ENCODE peak calls at places on chromosomes 1 and 21, in five cellular contexts. One of them, this sample, is unnamed.

GRCh38 chr1:199685369-199685768 is 342.1 kb upstream of the NR5A2 start:
- DNase-seq in IMR-90: peak; percentile 75
- DNase-seq in CD8-positive, alpha-beta memory T cell: no peak
- DNase-seq in effector memory CD4-positive, alpha-beta T cell: no peak
- DNase-seq in right atrium auricular region: no peak
- DNase-seq in this sample: no peak

GRCh38 chr1:211330282-211330936 is 3.8 kb downstream of the TRAF5 start:
- DNase-seq in CD8-positive, alpha-beta memory T cell: no peak
- DNase-seq in IMR-90: no peak
- DNase-seq in effector memory CD4-positive, alpha-beta T cell: no peak
- DNase-seq in right atrium auricular region: no peak
- DNase-seq in this sample: no peak

GRCh38 chr1:192003295-192004083 is 154.8 kb upstream of the RGS18 start:
- DNase-seq in IMR-90: no peak
- DNase-seq in effector memory CD4-positive, alpha-beta T cell: no peak
- DNase-seq in CD8-positive, alpha-beta memory T cell: no peak
- DNase-seq in right atrium auricular region: no peak
- DNase-seq in this sample: no peak

GRCh38 chr1:76425843-76426145 is 351.2 kb downstream of the ST6GALNAC3 start:
- DNase-seq in right atrium auricular region: no peak
- DNase-seq in effector memory CD4-positive, alpha-beta T cell: no peak
- DNase-seq in CD8-positive, alpha-beta memory T cell: no peak
- DNase-seq in IMR-90: peak; percentile 88
- DNase-seq in this sample: no peak

GRCh38 chr1:31504001-31504400 is 72.3 kb upstream of the TINAGL1 start:
- DNase-seq in effector memory CD4-positive, alpha-beta T cell: no peak
- DNase-seq in right atrium auricular region: peak; percentile 11
- DNase-seq in CD8-positive, alpha-beta memory T cell: no peak
- DNase-seq in IMR-90: no peak
- DNase-seq in this sample: no peak

GRCh38 chr1:200317236-200317635 is 92.6 kb downstream of the ZNF281 start:
- DNase-seq in right atrium auricular region: no peak
- DNase-seq in CD8-positive, alpha-beta memory T cell: no peak
- DNase-seq in effector memory CD4-positive, alpha-beta T cell: no peak
- DNase-seq in IMR-90: peak; percentile 90
- DNase-seq in this sample: no peak

GRCh38 chr1:42170779-42171621 is 6.5 kb upstream of the GUCA2A start:
- DNase-seq in CD8-positive, alpha-beta memory T cell: no peak
- DNase-seq in right atrium auricular region: no peak
- DNase-seq in IMR-90: no peak
- DNase-seq in effector memory CD4-positive, alpha-beta T cell: no peak
- DNase-seq in this sample: no peak

GRCh38 chr1:43576521-43576920 is 45.8 kb downstream of the PTPRF start:
- DNase-seq in effector memory CD4-positive, alpha-beta T cell: no peak
- DNase-seq in right atrium auricular region: no peak
- DNase-seq in CD8-positive, alpha-beta memory T cell: no peak
- DNase-seq in IMR-90: no peak
- DNase-seq in this sample: no peak

GRCh38 chr21:17045214-17045835 is 467.5 kb upstream of the CXADR start:
- DNase-seq in IMR-90: peak; percentile 15
- DNase-seq in right atrium auricular region: no peak
- DNase-seq in effector memory CD4-positive, alpha-beta T cell: no peak
- DNase-seq in CD8-positive, alpha-beta memory T cell: no peak
- DNase-seq in this sample: no peak

GRCh38 chr1:202593845-202594244 is 116.4 kb downstream of the SYT2 start:
- DNase-seq in right atrium auricular region: no peak
- DNase-seq in CD8-positive, alpha-beta memory T cell: no peak
- DNase-seq in effector memory CD4-positive, alpha-beta T cell: no peak
- DNase-seq in IMR-90: peak; percentile 30
- DNase-seq in this sample: no peak

GRCh38 chr1:14668448-14669029 is 70.1 kb downstream of the KAZN start:
- DNase-seq in CD8-positive, alpha-beta memory T cell: no peak
- DNase-seq in effector memory CD4-positive, alpha-beta T cell: no peak
- DNase-seq in right atrium auricular region: no peak
- DNase-seq in IMR-90: no peak
- DNase-seq in this sample: no peak

GRCh38 chr1:19123837-19124236 is 86.2 kb downstream of the UBR4 start:
- DNase-seq in effector memory CD4-positive, alpha-beta T cell: no peak
- DNase-seq in CD8-positive, alpha-beta memory T cell: no peak
- DNase-seq in IMR-90: no peak
- DNase-seq in right atrium auricular region: no peak
- DNase-seq in this sample: no peak

GRCh38 chr21:45555557-45556301 is 13.5 kb upstream of the SLC19A1 start:
- DNase-seq in effector memory CD4-positive, alpha-beta T cell: peak; percentile 22
- DNase-seq in right atrium auricular region: peak; percentile 84
- DNase-seq in CD8-positive, alpha-beta memory T cell: peak; percentile 64
- DNase-seq in IMR-90: peak; percentile 86
- DNase-seq in this sample: no peak

GRCh38 chr1:3195966-3196515 is 127.0 kb downstream of the PRDM16 start:
- DNase-seq in effector memory CD4-positive, alpha-beta T cell: no peak
- DNase-seq in CD8-positive, alpha-beta memory T cell: no peak
- DNase-seq in IMR-90: no peak
- DNase-seq in right atrium auricular region: no peak
- DNase-seq in this sample: no peak

GRCh38 chr21:18468775-18469174 is 65.2 kb upstream of the TMPRSS15 start:
- DNase-seq in CD8-positive, alpha-beta memory T cell: no peak
- DNase-seq in effector memory CD4-positive, alpha-beta T cell: no peak
- DNase-seq in IMR-90: no peak
- DNase-seq in right atrium auricular region: no peak
- DNase-seq in this sample: no peak

GRCh38 chr21:34987673-34988072 is 61.4 kb downstream of the RUNX1 start:
- DNase-seq in right atrium auricular region: no peak
- DNase-seq in IMR-90: no peak
- DNase-seq in CD8-positive, alpha-beta memory T cell: no peak
- DNase-seq in effector memory CD4-positive, alpha-beta T cell: no peak
- DNase-seq in this sample: no peak

GRCh38 chr1:149917590-149918144 is at the start of gene SV2A:
- DNase-seq in IMR-90: peak; percentile 60
- DNase-seq in right atrium auricular region: no peak
- DNase-seq in CD8-positive, alpha-beta memory T cell: peak; percentile 63
- DNase-seq in effector memory CD4-positive, alpha-beta T cell: peak; percentile 43
- DNase-seq in this sample: no peak

GRCh38 chr1:201346337-201346939 is 31.0 kb downstream of the TNNT2 start:
- DNase-seq in IMR-90: peak; percentile 61
- DNase-seq in effector memory CD4-positive, alpha-beta T cell: no peak
- DNase-seq in CD8-positive, alpha-beta memory T cell: no peak
- DNase-seq in right atrium auricular region: no peak
- DNase-seq in this sample: no peak

GRCh38 chr1:153569465-153569864 is 3.8 kb upstream of the S100A2 start:
- DNase-seq in right atrium auricular region: no peak
- DNase-seq in CD8-positive, alpha-beta memory T cell: no peak
- DNase-seq in IMR-90: no peak
- DNase-seq in effector memory CD4-positive, alpha-beta T cell: no peak
- DNase-seq in this sample: no peak

GRCh38 chr1:218315638-218316037 is 29.5 kb upstream of the TGFB2 start:
- DNase-seq in effector memory CD4-positive, alpha-beta T cell: no peak
- DNase-seq in CD8-positive, alpha-beta memory T cell: no peak
- DNase-seq in right atrium auricular region: no peak
- DNase-seq in IMR-90: peak; percentile 13
- DNase-seq in this sample: no peak

GRCh38 chr1:107525146-107525545 is 384.3 kb downstream of the NTNG1 start:
- DNase-seq in effector memory CD4-positive, alpha-beta T cell: no peak
- DNase-seq in IMR-90: no peak
- DNase-seq in CD8-positive, alpha-beta memory T cell: no peak
- DNase-seq in right atrium auricular region: no peak
- DNase-seq in this sample: no peak

GRCh38 chr1:228059536-228060457 is 22.7 kb upstream of the ARF1 start:
- DNase-seq in IMR-90: no peak
- DNase-seq in effector memory CD4-positive, alpha-beta T cell: peak; percentile 67
- DNase-seq in CD8-positive, alpha-beta memory T cell: peak; percentile 76
- DNase-seq in right atrium auricular region: no peak
- DNase-seq in this sample: no peak

GRCh38 chr1:104125935-104126334 is 376.2 kb downstream of the AMY1C start:
- DNase-seq in CD8-positive, alpha-beta memory T cell: no peak
- DNase-seq in effector memory CD4-positive, alpha-beta T cell: no peak
- DNase-seq in IMR-90: no peak
- DNase-seq in right atrium auricular region: no peak
- DNase-seq in this sample: no peak

GRCh38 chr1:42427240-42427639 is 28.6 kb downstream of the ZMYND12 start:
- DNase-seq in right atrium auricular region: no peak
- DNase-seq in effector memory CD4-positive, alpha-beta T cell: no peak
- DNase-seq in IMR-90: no peak
- DNase-seq in CD8-positive, alpha-beta memory T cell: no peak
- DNase-seq in this sample: no peak

GRCh38 chr21:43318841-43319781 is 107.8 kb downstream of the SIK1 start:
- DNase-seq in CD8-positive, alpha-beta memory T cell: no peak
- DNase-seq in IMR-90: peak; percentile 87
- DNase-seq in right atrium auricular region: no peak
- DNase-seq in effector memory CD4-positive, alpha-beta T cell: no peak
- DNase-seq in this sample: no peak

GRCh38 chr1:220918285-220918951 is 39.2 kb downstream of the HLX start:
- DNase-seq in right atrium auricular region: no peak
- DNase-seq in CD8-positive, alpha-beta memory T cell: no peak
- DNase-seq in effector memory CD4-positive, alpha-beta T cell: no peak
- DNase-seq in IMR-90: no peak
- DNase-seq in this sample: no peak

GRCh38 chr1:29050141-29050540 is 73.6 kb downstream of the TMEM200B start:
- DNase-seq in right atrium auricular region: no peak
- DNase-seq in effector memory CD4-positive, alpha-beta T cell: no peak
- DNase-seq in CD8-positive, alpha-beta memory T cell: no peak
- DNase-seq in IMR-90: no peak
- DNase-seq in this sample: no peak

DNA sequence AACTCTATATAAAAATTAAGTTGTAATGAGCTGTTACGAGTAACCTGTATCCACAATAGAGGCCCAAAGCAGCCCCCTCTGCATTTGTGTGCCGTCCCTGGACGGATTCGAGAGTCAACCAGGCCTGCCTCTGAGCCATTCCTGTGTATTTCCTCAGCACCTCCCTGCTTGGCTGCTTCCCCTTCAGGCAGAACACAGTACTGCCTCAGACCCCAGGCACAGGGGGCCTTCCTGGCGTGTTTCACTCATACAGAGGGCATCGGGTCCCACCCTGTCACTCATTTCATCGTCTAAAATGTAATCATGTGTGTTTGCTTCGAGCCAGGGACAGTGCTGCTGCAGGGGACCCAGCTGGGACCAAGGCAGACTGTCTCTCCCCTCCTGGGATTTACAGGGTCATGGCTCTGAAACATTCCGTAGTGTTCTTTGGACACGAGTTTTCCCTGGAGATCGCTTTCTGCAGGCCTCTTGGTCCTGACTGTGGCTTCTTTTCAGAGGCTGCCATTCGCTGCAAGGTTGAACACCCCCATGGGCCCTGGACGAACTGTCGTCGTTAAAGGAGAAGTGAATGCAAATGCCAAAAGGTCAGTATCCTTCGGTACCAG is 19.4 kb downstream of the LGALS8 start:
- DNase-seq in right atrium auricular region: no peak
- DNase-seq in CD8-positive, alpha-beta memory T cell: no peak
- DNase-seq in IMR-90: no peak
- DNase-seq in effector memory CD4-positive, alpha-beta T cell: no peak
- DNase-seq in this sample: no peak
- H3K36me3 ChIP-seq in right atrium auricular region: peaks cover 100% of the 10 kb centered on the region
- H3K36me3 ChIP-seq in CD8-positive, alpha-beta memory T cell: peaks cover 67% of the 10 kb centered on the region
- H3K36me3 ChIP-seq in IMR-90: peaks cover 58% of the 10 kb centered on the region
- H3K36me3 ChIP-seq in effector memory CD4-positive, alpha-beta T cell: peaks cover 87% of the 10 kb centered on the region
- H3K36me3 ChIP-seq in this sample: no peaks in the 10 kb centered on the region

GRCh38 chr1:180560200-180560867 is 1.6 kb downstream of the OVAAL start:
- DNase-seq in CD8-positive, alpha-beta memory T cell: no peak
- DNase-seq in effector memory CD4-positive, alpha-beta T cell: no peak
- DNase-seq in right atrium auricular region: no peak
- DNase-seq in IMR-90: no peak
- DNase-seq in this sample: no peak
- H3K4me1 ChIP-seq in CD8-positive, alpha-beta memory T cell: no peaks in the 10 kb centered on the region
- H3K4me1 ChIP-seq in effector memory CD4-positive, alpha-beta T cell: no peaks in the 10 kb centered on the region
- H3K4me1 ChIP-seq in right atrium auricular region: no peaks in the 10 kb centered on the region
- H3K4me1 ChIP-seq in IMR-90: peaks cover 21% of the 10 kb centered on the region
- H3K4me1 ChIP-seq in this sample: peaks cover 7% of the 10 kb centered on the region

DNA sequence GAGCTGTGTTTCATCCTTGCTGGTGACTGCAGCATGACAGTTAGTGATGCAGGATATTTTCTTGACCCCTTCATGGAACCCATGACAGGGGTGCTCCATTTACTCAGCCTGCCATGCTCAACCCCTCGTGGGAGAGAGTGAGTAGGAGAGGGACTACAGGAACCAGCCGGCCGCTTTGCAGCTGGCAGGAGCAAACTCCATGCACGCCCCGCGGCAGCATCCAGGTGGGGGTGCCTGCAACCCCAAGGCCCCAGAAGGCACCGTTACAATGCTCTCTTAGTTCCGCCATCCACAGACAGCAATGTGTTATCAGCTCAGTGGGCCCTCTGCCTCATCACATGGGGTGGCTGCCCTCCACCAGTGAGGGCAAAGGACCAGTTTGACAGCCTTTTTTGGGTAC is 135.1 kb downstream of the SLC35F3 start:
- DNase-seq in right atrium auricular region: no peak
- DNase-seq in effector memory CD4-positive, alpha-beta T cell: no peak
- DNase-seq in CD8-positive, alpha-beta memory T cell: no peak
- DNase-seq in IMR-90: no peak
- DNase-seq in this sample: no peak
- H3K36me3 ChIP-seq in right atrium auricular region: no peaks in the 10 kb centered on the region
- H3K36me3 ChIP-seq in effector memory CD4-positive, alpha-beta T cell: no peaks in the 10 kb centered on the region
- H3K36me3 ChIP-seq in CD8-positive, alpha-beta memory T cell: no peaks in the 10 kb centered on the region
- H3K36me3 ChIP-seq in IMR-90: no peaks in the 10 kb centered on the region
- H3K36me3 ChIP-seq in this sample: no peaks in the 10 kb centered on the region

GRCh38 chr1:56575865-56576264 is 3.5 kb downstream of the PLPP3 start:
- DNase-seq in effector memory CD4-positive, alpha-beta T cell: no peak
- DNase-seq in IMR-90: no peak
- DNase-seq in right atrium auricular region: no peak
- DNase-seq in CD8-positive, alpha-beta memory T cell: no peak
- DNase-seq in this sample: no peak

GRCh38 chr1:56576880-56577858 is 2.2 kb downstream of the PLPP3 start:
- DNase-seq in right atrium auricular region: no peak
- DNase-seq in CD8-positive, alpha-beta memory T cell: no peak
- DNase-seq in IMR-90: peak; percentile 40
- DNase-seq in effector memory CD4-positive, alpha-beta T cell: no peak
- DNase-seq in this sample: no peak

GRCh38 chr1:56572334-56573050 is 6.9 kb downstream of the PLPP3 start:
- DNase-seq in CD8-positive, alpha-beta memory T cell: no peak
- DNase-seq in right atrium auricular region: no peak
- DNase-seq in effector memory CD4-positive, alpha-beta T cell: no peak
- DNase-seq in IMR-90: no peak
- DNase-seq in this sample: no peak

GRCh38 chr1:56573311-56573710 is 6.1 kb downstream of the PLPP3 start:
- DNase-seq in CD8-positive, alpha-beta memory T cell: no peak
- DNase-seq in effector memory CD4-positive, alpha-beta T cell: no peak
- DNase-seq in right atrium auricular region: no peak
- DNase-seq in IMR-90: no peak
- DNase-seq in this sample: no peak

GRCh38 chr1:56574794-56575193 is 4.6 kb downstream of the PLPP3 start:
- DNase-seq in IMR-90: no peak
- DNase-seq in CD8-positive, alpha-beta memory T cell: no peak
- DNase-seq in effector memory CD4-positive, alpha-beta T cell: no peak
- DNase-seq in right atrium auricular region: no peak
- DNase-seq in this sample: no peak
- H3K4me1 ChIP-seq in IMR-90: peaks cover 18% of the 10 kb centered on the region
- H3K4me1 ChIP-seq in CD8-positive, alpha-beta memory T cell: no peaks in the 10 kb centered on the region
- H3K4me1 ChIP-seq in effector memory CD4-positive, alpha-beta T cell: no peaks in the 10 kb centered on the region
- H3K4me1 ChIP-seq in right atrium auricular region: no peaks in the 10 kb centered on the region
- H3K4me1 ChIP-seq in this sample: peaks cover 45% of the 10 kb centered on the region

DNA sequence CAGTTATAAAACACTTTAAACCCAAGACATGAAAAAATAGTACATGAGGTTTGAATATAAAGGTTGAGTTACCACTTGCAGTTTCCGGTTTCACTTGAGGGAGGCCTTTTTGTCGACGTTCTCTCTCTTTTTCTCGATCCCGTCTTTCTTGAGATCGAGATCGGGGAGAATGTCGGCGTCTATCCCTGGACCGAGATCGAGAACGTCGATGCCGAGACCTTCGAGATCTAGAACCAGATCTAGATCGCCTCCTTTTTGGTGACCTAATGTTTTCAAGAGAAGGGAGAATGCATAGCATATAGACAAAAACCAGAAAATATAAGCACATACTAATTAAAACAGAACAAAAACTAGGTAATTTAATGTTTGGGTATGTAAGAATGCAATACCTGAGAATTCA is 33.7 kb downstream of the SOD1 start:
- DNase-seq in CD8-positive, alpha-beta memory T cell: no peak
- DNase-seq in IMR-90: no peak
- DNase-seq in right atrium auricular region: no peak
- DNase-seq in effector memory CD4-positive, alpha-beta T cell: no peak
- DNase-seq in this sample: no peak
- H3K36me3 ChIP-seq in CD8-positive, alpha-beta memory T cell: peaks cover 50% of the 10 kb centered on the region
- H3K36me3 ChIP-seq in IMR-90: peaks cover 46% of the 10 kb centered on the region
- H3K36me3 ChIP-seq in right atrium auricular region: peaks cover 78% of the 10 kb centered on the region
- H3K36me3 ChIP-seq in effector memory CD4-positive, alpha-beta T cell: peaks cover 66% of the 10 kb centered on the region
- H3K36me3 ChIP-seq in this sample: peaks cover 70% of the 10 kb centered on the region

This sample was measured in vagina.